ENCODE peak calls at places on chromosomes 2 and 18, in five cellular contexts. M is omental fat pad; G is stimulated activated CD4-positive, alpha-beta T cell treated with anti-CD3 and anti-CD28 coated beads, Interleukin-12 subunit alpha, Interleukin-12 subunit beta, amount 100 ng/mL, for 4 hours; I is neural progenitor cell; O is EL. Z is an unnamed sample.

GRCh38 chr2:105081006-105081701 is 43.3 kb downstream of the MRPS9 start:
- DNase-seq in O (peak; percentile 9), G (no peak), M (no peak), I (peak; percentile 69), Z (peak; percentile 59)

GRCh38 chr18:3114026-3114425 is 101.1 kb upstream of the LPIN2 start:
- DNase-seq in M (no peak), G (no peak), I (no peak), O (no peak), Z (no peak)

GRCh38 chr18:71682591-71682990 is 861.6 kb downstream of the CBLN2 start:
- DNase-seq in O (no peak), I (no peak), G (no peak), M (no peak), Z (no peak)

GRCh38 chr2:241553981-241554380 is 4.6 kb upstream of the BOK start:
- DNase-seq in M (no peak), G (no peak), I (no peak), O (no peak), Z (no peak)

GRCh38 chr2:202278944-202279343 is 13.4 kb downstream of the NOP58 start:
- DNase-seq in I (peak; percentile 32), M (no peak), G (no peak), O (peak; percentile 53), Z (peak; percentile 61)

GRCh38 chr2:46876741-46877384 is 38.7 kb downstream of the MCFD2 start:
- DNase-seq in I (peak; percentile 14), M (no peak), O (peak; percentile 76), G (no peak), Z (peak; percentile 86)

GRCh38 chr2:24050041-24050655 is 607 bp downstream of the FKBP1B start:
- DNase-seq in M (no peak), G (peak; percentile 15), O (peak; percentile 30), I (peak; percentile 65), Z (peak; percentile 61)

GRCh38 chr18:7158201-7158600 is 40.6 kb upstream of the LAMA1 start:
- DNase-seq in G (no peak), I (no peak), M (no peak), O (peak; percentile 87), Z (no peak)

GRCh38 chr2:230981704-230982103 is 14.2 kb upstream of the SPATA3 start:
- DNase-seq in I (no peak), G (no peak), M (no peak), O (no peak), Z (no peak)

GRCh38 chr2:65055427-65056214 is 595 bp upstream of the CEP68 start:
- DNase-seq in M (peak; percentile 32), I (no peak), O (no peak), G (peak; percentile 50), Z (no peak)

GRCh38 chr2:199505755-199506403 is 48.1 kb upstream of the SATB2 start:
- DNase-seq in G (no peak), O (no peak), M (no peak), I (no peak), Z (no peak)

GRCh38 chr2:12642332-12642731 is 74.4 kb upstream of the TRIB2 start:
- DNase-seq in I (no peak), M (no peak), O (no peak), G (no peak), Z (no peak)

GRCh38 chr18:32542221-32542798 is 71.6 kb upstream of the GAREM1 start:
- DNase-seq in G (no peak), M (no peak), O (no peak), I (peak; percentile 13), Z (no peak)

GRCh38 chr18:40708726-40709125 is 1246.3 kb upstream of the PIK3C3 start:
- DNase-seq in O (no peak), I (no peak), G (no peak), M (no peak), Z (no peak)

GRCh38 chr18:8548186-8548585 is 61.1 kb upstream of the RAB12 start:
- DNase-seq in G (no peak), M (no peak), I (no peak), O (peak; percentile 24), Z (no peak)

GRCh38 chr2:100248044-100248330 is 74.3 kb downstream of the LONRF2 start:
- DNase-seq in G (no peak), O (no peak), I (no peak), M (no peak), Z (no peak)

GRCh38 chr2:191938779-191939178 is 91.9 kb upstream of the CAVIN2 start:
- DNase-seq in I (no peak), G (no peak), O (no peak), M (no peak), Z (no peak)

GRCh38 chr2:185246717-185247116 is 491.9 kb upstream of the FSIP2 start:
- DNase-seq in M (no peak), I (no peak), G (no peak), O (no peak), Z (no peak)

GRCh38 chr2:101446869-101447268 is 28.0 kb downstream of the RFX8 start:
- DNase-seq in O (peak; percentile 81), G (no peak), M (no peak), I (no peak), Z (no peak)

GRCh38 chr2:130376433-130377293 is 20.8 kb downstream of the PTPN18 start:
- DNase-seq in M (no peak), I (no peak), G (no peak), O (no peak), Z (no peak)

GRCh38 chr18:13577091-13577697 is 149.2 kb downstream of the FAM210A start:
- DNase-seq in I (no peak), G (peak; percentile 37), M (no peak), O (peak; percentile 47), Z (no peak)

GRCh38 chr2:241673797-241674725 is 12.6 kb downstream of the DTYMK start:
- DNase-seq in O (peak; percentile 21), I (no peak), G (no peak), M (no peak), Z (peak; percentile 89)

GRCh38 chr2:145845207-145845894 is 1325.4 kb upstream of the ZEB2 start:
- DNase-seq in I (no peak), O (no peak), M (no peak), G (no peak), Z (no peak)

GRCh38 chr2:197453914-197454398 is 604 bp downstream of the COQ10B start:
- DNase-seq in M (no peak), O (no peak), I (no peak), G (no peak), Z (no peak)